ENCODE peak calls at places on chromosome 11, in four cellular contexts. O is HepG2, T is K562, X is GM12878. A is an unnamed sample.

GRCh38 chr11:63445720-63446119 is 45.2 kb downstream of the PLAAT5 start:
- DNase-seq in O (no peak), T (no peak), X (no peak), A (no peak)

GRCh38 chr11:32529994-32530588 is 53.5 kb upstream of the EIF3M start:
- DNase-seq in O (no peak), T (no peak), X (peak), A (no peak)

GRCh38 chr11:119651802-119652584 is 77.0 kb downstream of the NECTIN1 start:
- DNase-seq in O (no peak), T (no peak), X (no peak), A (peak)

GRCh38 chr11:18698341-18699268 is at the start of gene TMEM86A:
- DNase-seq in O (peak), T (peak), X (no peak), A (peak)

GRCh38 chr11:27319065-27319464 is 44.0 kb downstream of the CCDC34 start:
- DNase-seq in O (peak), T (no peak), X (peak), A (no peak)

GRCh38 chr11:101870510-101870909 is 44.3 kb upstream of the CEP126 start:
- DNase-seq in O (no peak), T (no peak), X (no peak), A (no peak)

GRCh38 chr11:118174006-118174567 is 2.4 kb downstream of the SCN2B start:
- DNase-seq in O (no peak), T (no peak), X (no peak), A (no peak)

GRCh38 chr11:75275581-75275980 is 35.0 kb downstream of the TPBGL start:
- DNase-seq in O (no peak), T (no peak), X (no peak), A (peak)

GRCh38 chr11:30919389-30920172 is 333.4 kb upstream of the MPPED2 start:
- DNase-seq in O (no peak), T (no peak), X (no peak), A (no peak)

GRCh38 chr11:3873712-3874349 is 18.4 kb downstream of the STIM1 start:
- DNase-seq in O (no peak), T (no peak), X (no peak), A (no peak)

GRCh38 chr11:65493367-65494176 is 5.3 kb upstream of the MALAT1 start:
- DNase-seq in O (peak), T (no peak), X (no peak), A (peak)

GRCh38 chr11:10407055-10407454 is 48.0 kb upstream of the AMPD3 start:
- DNase-seq in O (peak), T (no peak), X (no peak), A (no peak)
- H3K4me2 ChIP-seq in O (no peak), T (no peak), X (no peak), A (no peak)

GRCh38 chr11:122075016-122075415 is 41.0 kb downstream of the BLID start:
- DNase-seq in O (no peak), T (no peak), X (no peak), A (no peak)
- TF ChIP-seq POLR2AphosphoS5 in O (no peak), T (no peak), X (no peak), A (no peak)

GRCh38 chr11:34251640-34251980 is 106.2 kb downstream of the ABTB2 start:
- DNase-seq in O (no peak), T (no peak), X (no peak), A (no peak)
- TF ChIP-seq JUNB in O (no peak), T (no peak), X (no peak), A (no peak)

DNA sequence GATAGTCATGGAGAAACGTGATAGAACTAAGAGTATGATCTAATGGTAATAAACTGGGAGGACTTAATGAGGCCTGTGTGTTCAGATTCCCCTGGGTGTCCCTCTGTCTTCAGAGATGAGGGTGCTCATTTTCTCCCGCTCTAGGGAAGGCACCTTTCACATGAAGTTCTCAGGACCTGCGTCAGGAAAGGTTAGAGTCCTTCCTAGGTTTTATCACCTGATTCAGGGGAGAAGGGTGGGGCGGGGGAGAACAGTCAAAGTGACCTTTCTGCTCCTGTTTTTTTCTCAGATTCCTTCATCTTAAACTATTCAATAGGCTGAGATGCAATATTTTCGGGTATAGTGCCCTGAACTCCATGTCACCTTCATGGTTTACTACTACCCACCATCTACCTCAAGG is 22.4 kb upstream of the CRTAM start:
- DNase-seq in O (no peak), T (no peak), X (no peak), A (no peak)
- H3K4me2 ChIP-seq in O (no peak), T (no peak), X (no peak), A (no peak)

GRCh38 chr11:122162095-122162494 is 46.1 kb upstream of the BLID start:
- DNase-seq in O (no peak), T (no peak), X (no peak), A (no peak)
- TF ChIP-seq POLR2AphosphoS5 in O (no peak), T (no peak), X (no peak), A (no peak)

GRCh38 chr11:34619062-34619516 is 1.8 kb upstream of the EHF start:
- DNase-seq in O (no peak), T (peak), X (no peak), A (no peak)

GRCh38 chr11:34620202-34620601 is 691 bp upstream of the EHF start:
- DNase-seq in O (no peak), T (no peak), X (no peak), A (no peak)

GRCh38 chr11:34623463-34623862 is 2.6 kb downstream of the EHF start:
- DNase-seq in O (no peak), T (no peak), X (no peak), A (no peak)

GRCh38 chr11:34621876-34622275 is 983 bp downstream of the EHF start:
- DNase-seq in O (peak), T (no peak), X (no peak), A (no peak)

GRCh38 chr11:34620820-34621792 is at the start of gene EHF:
- DNase-seq in O (no peak), T (no peak), X (no peak), A (no peak)
- TF ChIP-seq JUNB in O (no peak), T (no peak), X (no peak), A (no peak)

A was measured in GM23338.